ENCODE peak calls at places on chromosomes 3 and 15, in eight cellular contexts. Q is tibial artery, L is cardiac fibroblast, K is astrocyte of the spinal cord, O is astrocyte of the cerebellum, E is GM23248, M is AG09309, P is SK-N-SH. H is an unnamed sample.

GRCh38 chr3:77320514-77320913 is 280.6 kb downstream of the ROBO2 start:
- DNase-seq in P (peak; percentile 21), Q (no peak), M (no peak), L (peak; percentile 71), O (peak; percentile 64), K (peak; percentile 67), E (peak; percentile 52), H (peak; percentile 48)

GRCh38 chr3:61908344-61908743 is 347.0 kb downstream of the PTPRG start:
- DNase-seq in Q (no peak), E (peak; percentile 58), M (peak; percentile 75), K (no peak), P (no peak), O (no peak), L (peak; percentile 59), H (peak; percentile 83)

GRCh38 chr3:121989943-121990342 is 32.1 kb downstream of the ILDR1 start:
- DNase-seq in E (no peak), P (no peak), K (no peak), Q (no peak), M (no peak), O (no peak), L (no peak), H (no peak)

GRCh38 chr3:123870033-123870432 is 14.1 kb downstream of the MYLK start:
- DNase-seq in L (peak; percentile 27), P (no peak), O (no peak), K (peak; percentile 32), M (no peak), Q (no peak), E (peak; percentile 79), H (peak; percentile 10)

GRCh38 chr3:141050576-141050912 is 603 bp upstream of the SPSB4 start:
- DNase-seq in E (no peak), O (no peak), P (no peak), Q (no peak), M (no peak), K (no peak), L (no peak), H (no peak)

GRCh38 chr3:95615592-95616310 is 1198.6 kb upstream of the EPHA6 start:
- DNase-seq in Q (no peak), O (no peak), P (no peak), L (no peak), M (no peak), K (no peak), E (no peak), H (no peak)

GRCh38 chr15:67319968-67320367 is 65.4 kb downstream of the IQCH start:
- DNase-seq in K (no peak), L (no peak), P (no peak), E (no peak), Q (no peak), M (no peak), O (no peak), H (no peak)

GRCh38 chr3:141323936-141324704 is 44.2 kb upstream of the ZBTB38 start:
- DNase-seq in Q (no peak), K (no peak), P (no peak), M (no peak), E (no peak), O (no peak), L (no peak), H (no peak)

GRCh38 chr3:113607219-113607596 is 74.9 kb downstream of the SIDT1 start:
- DNase-seq in L (no peak), M (no peak), K (no peak), E (no peak), P (no peak), O (no peak), Q (no peak), H (no peak)

GRCh38 chr15:95018888-95019545 is 787.7 kb downstream of the MCTP2 start:
- DNase-seq in M (no peak), Q (no peak), K (peak; percentile 72), P (no peak), L (peak; percentile 90), E (peak; percentile 88), O (peak; percentile 35), H (peak; percentile 75)

GRCh38 chr15:36230741-36231140 is 348.7 kb upstream of the CDIN1 start:
- DNase-seq in M (no peak), L (peak; percentile 14), O (no peak), K (peak; percentile 22), P (no peak), E (peak; percentile 46), Q (no peak), H (peak; percentile 65)

GRCh38 chr15:58875343-58875742 is 58.1 kb downstream of the SLTM start:
- DNase-seq in O (no peak), L (no peak), M (no peak), P (no peak), K (no peak), E (no peak), Q (no peak), H (no peak)

DNA sequence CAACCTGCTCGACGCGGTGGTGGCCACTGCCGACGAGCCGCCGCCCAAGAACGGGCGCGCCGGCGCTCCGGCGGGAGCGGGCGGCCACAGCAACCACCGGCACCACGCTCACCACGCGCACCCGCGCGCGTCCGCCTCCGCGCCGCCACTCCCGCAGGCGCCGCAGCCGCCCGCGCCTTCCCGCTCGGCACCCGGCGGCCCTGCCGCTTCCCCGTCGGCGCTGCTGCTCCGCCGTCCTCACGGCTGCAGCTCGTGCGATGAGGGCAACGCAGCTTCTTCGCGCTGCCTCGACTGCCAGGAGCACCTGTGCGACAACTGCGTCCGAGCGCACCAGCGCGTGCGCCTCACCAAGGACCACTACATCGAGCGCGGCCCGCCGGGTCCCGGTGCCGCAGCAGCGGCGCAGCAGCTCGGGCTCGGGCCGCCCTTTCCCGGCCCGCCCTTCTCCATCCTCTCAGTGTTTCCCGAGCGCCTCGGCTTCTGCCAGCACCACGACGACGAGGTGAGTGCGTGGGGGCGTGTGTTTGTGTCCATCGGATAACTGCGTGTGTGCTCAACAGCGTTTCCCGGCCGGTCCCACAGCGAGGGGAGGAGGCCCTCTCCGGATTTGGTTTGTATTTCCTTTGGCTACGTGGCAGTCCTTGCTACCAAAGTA is 761 bp downstream of the TRIM71 start:
- DNase-seq in Q (no peak), P (peak; percentile 44), E (no peak), K (no peak), M (no peak), O (no peak), L (no peak), H (no peak)
- H3K4me3 ChIP-seq in Q (peak overlapping the region; percentile 35), P (no peak overlapping the region), E (no peak overlapping the region), K (no peak overlapping the region), M (no peak overlapping the region), O (no peak overlapping the region), L (no peak overlapping the region), H (no peak overlapping the region)

GRCh38 chr15:34795267-34796081 is at the start of gene ACTC1:
- DNase-seq in E (peak; percentile 89), M (no peak), L (peak; percentile 44), Q (peak; percentile 32), O (no peak), K (peak; percentile 40), P (no peak), H (peak; percentile 30)

GRCh38 chr15:34793071-34793470 is 2.3 kb downstream of the ACTC1 start:
- DNase-seq in E (no peak), P (no peak), M (no peak), L (no peak), K (no peak), O (no peak), Q (no peak), H (no peak)

GRCh38 chr15:34791701-34792100 is 3.6 kb downstream of the ACTC1 start:
- DNase-seq in O (no peak), L (no peak), Q (no peak), E (peak; percentile 50), M (no peak), P (no peak), K (no peak), H (no peak)

GRCh38 chr15:34794590-34795206 is 651 bp downstream of the ACTC1 start:
- DNase-seq in E (no peak), L (no peak), M (no peak), P (no peak), K (no peak), Q (no peak), O (no peak), H (no peak)

GRCh38 chr15:34793901-34794300 is 1.4 kb downstream of the ACTC1 start:
- DNase-seq in K (no peak), Q (no peak), M (no peak), L (no peak), E (peak; percentile 20), O (no peak), P (no peak), H (no peak)
- H3K4me3 ChIP-seq in K (no peak overlapping the region), Q (peak overlapping the region; percentile 42), M (no peak overlapping the region), L (no peak overlapping the region), E (no peak overlapping the region), O (no peak overlapping the region), P (no peak overlapping the region), H (no peak overlapping the region)

GRCh38 chr15:65102912-65103311 is 12.1 kb downstream of the UBAP1L start:
- DNase-seq in O (no peak), P (no peak), K (no peak), Q (no peak), E (no peak), M (no peak), L (no peak), H (no peak)

GRCh38 chr15:65099336-65099735 is 15.7 kb downstream of the UBAP1L start:
- DNase-seq in M (no peak), L (no peak), E (no peak), K (no peak), P (no peak), O (no peak), Q (no peak), H (no peak)

GRCh38 chr15:65101891-65102708 is 12.9 kb downstream of the UBAP1L start:
- DNase-seq in E (no peak), P (no peak), K (no peak), L (no peak), Q (no peak), M (no peak), O (no peak), H (no peak)

GRCh38 chr15:65100427-65100826 is 14.6 kb downstream of the UBAP1L start:
- DNase-seq in Q (no peak), O (no peak), M (no peak), P (no peak), K (no peak), E (no peak), L (no peak), H (no peak)

DNA sequence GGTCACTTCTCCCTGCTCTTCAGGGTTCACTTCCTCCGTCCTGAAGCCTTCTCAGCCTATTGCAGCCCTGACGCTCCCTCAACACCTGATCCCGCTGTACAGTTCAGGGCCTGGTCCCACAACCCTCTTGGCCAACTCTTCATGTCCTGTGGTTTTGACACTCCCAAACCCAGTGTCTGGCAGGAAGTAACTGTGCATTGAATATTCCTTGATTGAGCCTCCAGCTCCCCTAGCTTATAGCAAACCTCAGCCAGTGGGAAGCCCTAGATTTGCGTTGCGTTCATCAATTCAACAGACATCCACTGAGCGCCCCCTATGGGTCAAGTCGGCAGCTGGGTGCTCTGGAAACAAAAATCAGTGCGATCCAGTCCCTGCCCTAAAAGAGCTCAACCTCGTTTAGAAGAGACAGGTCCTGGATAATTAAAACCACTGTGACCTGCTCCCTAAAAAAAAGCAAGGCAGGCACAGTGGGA is 13.5 kb downstream of the UBAP1L start:
- DNase-seq in P (peak; percentile 78), E (peak; percentile 68), K (peak; percentile 45), Q (peak; percentile 76), M (no peak), L (peak; percentile 72), O (peak; percentile 51), H (peak; percentile 63)
- H3K4me3 ChIP-seq in P (no peak overlapping the region), E (no peak overlapping the region), K (no peak overlapping the region), Q (no peak overlapping the region), M (no peak overlapping the region), L (no peak overlapping the region), O (no peak overlapping the region), H (no peak overlapping the region)

GRCh38 chr15:82768414-82769081 is 37.3 kb downstream of the FSD2 start:
- DNase-seq in E (peak; percentile 39), O (no peak), P (no peak), Q (no peak), K (no peak), L (no peak), M (no peak), H (peak; percentile 17)
- H3K4me3 ChIP-seq in E (no peak overlapping the region), O (no peak overlapping the region), P (no peak overlapping the region), Q (no peak overlapping the region), K (no peak overlapping the region), L (no peak overlapping the region), M (no peak overlapping the region), H (no peak overlapping the region)